ENCODE peak calls at places on chromosomes 16 and 17, in four cellular contexts. Y is LNCaP clone FGC; J is neural progenitor cell; T is CD8-positive, alpha-beta T cell. P is an unnamed sample.

GRCh38 chr17:6465206-6466003 is 21.1 kb downstream of the PIMREG start:
- DNase-seq in Y (no peak), J (no peak), T (no peak), P (no peak)

GRCh38 chr17:38893113-38893512 is 23.3 kb downstream of the LASP1 start:
- DNase-seq in Y (no peak), J (no peak), T (no peak), P (no peak)

GRCh38 chr17:46811978-46812583 is 6.4 kb downstream of the WNT3 start:
- DNase-seq in Y (no peak), J (peak), T (no peak), P (no peak)

GRCh38 chr16:75580-76501 is 2.2 kb upstream of the MPG start:
- DNase-seq in Y (no peak), J (peak), T (no peak), P (no peak)

GRCh38 chr17:15882058-15882720 is 62.7 kb upstream of the ADORA2B start:
- DNase-seq in Y (no peak), J (peak), T (no peak), P (no peak)

GRCh38 chr17:27089929-27090247 is 204.0 kb upstream of the WSB1 start:
- DNase-seq in Y (no peak), J (no peak), T (no peak), P (no peak)

GRCh38 chr17:1050246-1050995 is 53.5 kb downstream of the TIMM22 start:
- DNase-seq in Y (no peak), J (no peak), T (no peak), P (no peak)

GRCh38 chr17:17819561-17819995 is 17.2 kb downstream of the SREBF1 start:
- DNase-seq in Y (peak), J (no peak), T (peak), P (no peak)

GRCh38 chr17:28925912-28926365 is 23.1 kb upstream of the DHRS13 start:
- DNase-seq in Y (no peak), J (no peak), T (peak), P (no peak)

GRCh38 chr17:55496094-55496881 is 15.0 kb downstream of the SMIM36 start:
- DNase-seq in Y (no peak), J (no peak), T (no peak), P (no peak)

GRCh38 chr16:760498-761343 is at the start of gene MSLN:
- DNase-seq in Y (no peak), J (no peak), T (no peak), P (no peak)

GRCh38 chr17:75031972-75032895 is 14.5 kb downstream of the ATP5PD start:
- DNase-seq in Y (no peak), J (peak), T (peak), P (no peak)

GRCh38 chr17:42683407-42684031 is 1.2 kb downstream of the CNTNAP1 start:
- DNase-seq in Y (no peak), J (peak), T (peak), P (no peak)

GRCh38 chr17:80109066-80109618 is 7.8 kb downstream of the GAA start:
- DNase-seq in Y (no peak), J (no peak), T (no peak), P (no peak)

DNA sequence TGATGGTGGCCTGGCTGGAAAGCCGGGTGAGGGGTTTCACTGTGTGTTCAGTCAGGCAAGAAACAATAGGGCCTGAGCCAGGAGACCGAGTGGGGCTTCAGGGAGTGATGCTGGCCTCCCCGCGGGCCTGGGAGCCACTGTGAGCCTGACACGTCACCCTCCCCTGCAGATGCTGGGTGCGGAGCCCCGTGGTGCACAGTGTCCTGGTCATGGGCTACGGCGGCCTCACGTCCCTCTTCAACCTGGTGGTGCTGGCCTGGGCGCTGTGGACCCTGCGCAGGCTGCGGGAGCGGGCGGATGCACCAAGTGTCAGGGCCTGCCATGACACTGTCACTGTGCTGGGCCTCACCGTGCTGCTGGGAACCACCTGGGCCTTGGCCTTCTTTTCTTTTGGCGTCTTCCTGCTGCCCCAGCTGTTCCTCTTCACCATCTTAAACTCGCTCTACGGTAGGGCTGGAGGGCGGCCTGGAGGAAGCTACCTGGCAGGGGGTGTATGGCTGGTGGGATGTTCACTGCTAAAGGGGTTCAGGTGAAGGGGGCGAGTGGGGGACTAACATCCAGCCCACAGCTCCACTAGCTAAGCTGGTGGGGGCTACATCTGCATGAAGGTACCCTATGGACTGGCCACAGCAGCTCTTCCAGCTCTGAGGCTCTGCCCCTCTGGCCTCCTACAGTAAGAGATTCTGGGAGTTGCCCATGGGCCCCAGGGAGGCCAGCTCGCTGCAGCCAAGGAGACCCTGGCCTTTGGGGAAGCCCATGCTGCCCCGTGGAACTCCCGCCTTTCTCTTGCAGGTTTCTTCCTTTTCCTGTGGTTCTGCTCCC is 32.4 kb downstream of the ADGRG5 start:
- DNase-seq in Y (no peak), J (no peak), T (no peak), P (no peak)
- TF ChIP-seq CTCF in Y (no peak), J (no peak), T (no peak), P (no peak)

DNA sequence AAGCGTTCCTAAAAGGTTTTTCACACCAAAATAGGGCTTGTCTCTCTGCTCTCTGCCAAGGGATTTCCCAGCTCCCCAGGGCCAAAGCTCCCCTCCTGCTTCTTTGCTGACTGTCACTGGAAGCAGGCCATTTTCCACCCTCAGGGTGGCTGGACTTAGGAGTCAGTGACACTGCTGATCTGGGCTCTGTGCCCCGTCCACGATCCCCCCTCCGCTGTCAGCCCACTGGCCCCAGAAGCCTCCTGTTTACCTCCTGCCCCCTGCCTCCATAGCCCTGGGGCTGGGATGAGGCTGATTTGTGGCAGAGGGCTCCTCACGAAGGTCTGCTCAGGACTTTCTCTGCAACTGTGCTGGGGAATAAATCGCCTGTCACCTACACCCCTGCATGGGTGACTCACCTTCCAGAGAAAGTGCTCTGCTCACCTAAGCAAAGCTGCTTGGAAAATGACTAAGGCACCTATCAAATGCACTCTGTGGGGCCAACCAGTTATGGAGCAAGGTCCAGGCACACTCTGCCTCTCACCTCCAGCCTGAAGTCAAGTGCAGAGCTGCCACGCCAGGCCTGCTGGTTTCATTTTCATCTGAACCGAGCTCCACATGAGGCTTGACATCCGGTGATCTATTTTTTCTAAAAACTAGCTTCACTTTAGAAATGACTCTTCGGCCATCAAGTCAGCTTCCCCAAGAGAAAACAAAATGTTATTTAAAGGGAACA is 4.9 kb downstream of the MAP3K14 start:
- DNase-seq in Y (no peak), J (no peak), T (peak), P (peak)
- H3K4me3 ChIP-seq in Y (no peak), J (no peak), T (peak), P (peak)

DNA sequence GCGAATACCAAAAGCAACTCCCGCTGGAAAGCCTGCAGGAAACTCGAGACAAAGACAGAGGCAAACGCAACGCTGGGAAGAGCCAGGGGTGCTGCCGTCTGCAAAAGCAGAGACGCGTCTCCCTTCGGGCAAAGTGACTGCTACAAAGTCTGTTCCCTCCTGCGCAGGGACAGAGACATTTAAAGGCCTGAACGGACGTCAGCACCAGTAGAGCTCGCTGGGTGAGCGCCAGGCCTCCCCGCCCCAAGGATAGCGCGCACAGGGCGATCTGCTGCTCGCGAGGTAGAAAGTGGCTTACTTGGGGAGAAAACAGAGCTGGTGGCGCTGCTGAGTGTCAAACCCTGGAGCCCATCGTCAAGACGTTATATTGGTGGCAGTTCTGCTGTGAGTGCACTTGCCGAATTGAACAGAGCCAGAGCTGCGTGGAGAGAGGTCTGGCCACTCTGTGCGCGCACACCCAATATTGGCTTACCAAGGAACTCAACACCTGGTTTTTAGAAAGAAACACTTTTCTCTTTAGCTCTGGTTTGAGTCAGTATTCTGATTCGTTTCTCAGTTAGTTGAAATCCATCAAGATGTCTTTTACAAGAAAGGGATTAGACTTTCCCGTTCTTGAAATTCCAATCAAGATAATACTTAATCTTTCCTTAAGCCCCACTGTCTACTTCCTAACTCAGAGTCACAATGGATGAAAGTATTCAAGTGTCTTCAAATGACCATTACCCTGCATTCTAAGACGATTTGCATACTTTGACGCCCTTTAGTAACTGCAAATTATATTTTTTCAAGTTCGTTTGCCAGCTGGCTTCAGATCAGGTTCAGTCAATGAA is 190.1 kb downstream of the USP22 start:
- DNase-seq in Y (no peak), J (peak), T (no peak), P (no peak)
- TF ChIP-seq CTCF in Y (no peak), J (peak), T (no peak), P (no peak)

GRCh38 chr17:49210158-49211029 is at the start of the genes ABI3 and GNGT2:
- DNase-seq in Y (no peak), J (no peak), T (peak), P (peak)
- H3K4me3 ChIP-seq in Y (no peak), J (no peak), T (peak), P (peak)

GRCh38 chr17:12089809-12090384 is 69.2 kb downstream of the MAP2K4 start:
- DNase-seq in Y (no peak), J (no peak), T (no peak), P (no peak)

GRCh38 chr17:12088035-12088434 is 67.4 kb downstream of the MAP2K4 start:
- DNase-seq in Y (no peak), J (no peak), T (no peak), P (no peak)

GRCh38 chr17:12081720-12082119 is 61.0 kb downstream of the MAP2K4 start:
- DNase-seq in Y (no peak), J (no peak), T (no peak), P (no peak)

DNA sequence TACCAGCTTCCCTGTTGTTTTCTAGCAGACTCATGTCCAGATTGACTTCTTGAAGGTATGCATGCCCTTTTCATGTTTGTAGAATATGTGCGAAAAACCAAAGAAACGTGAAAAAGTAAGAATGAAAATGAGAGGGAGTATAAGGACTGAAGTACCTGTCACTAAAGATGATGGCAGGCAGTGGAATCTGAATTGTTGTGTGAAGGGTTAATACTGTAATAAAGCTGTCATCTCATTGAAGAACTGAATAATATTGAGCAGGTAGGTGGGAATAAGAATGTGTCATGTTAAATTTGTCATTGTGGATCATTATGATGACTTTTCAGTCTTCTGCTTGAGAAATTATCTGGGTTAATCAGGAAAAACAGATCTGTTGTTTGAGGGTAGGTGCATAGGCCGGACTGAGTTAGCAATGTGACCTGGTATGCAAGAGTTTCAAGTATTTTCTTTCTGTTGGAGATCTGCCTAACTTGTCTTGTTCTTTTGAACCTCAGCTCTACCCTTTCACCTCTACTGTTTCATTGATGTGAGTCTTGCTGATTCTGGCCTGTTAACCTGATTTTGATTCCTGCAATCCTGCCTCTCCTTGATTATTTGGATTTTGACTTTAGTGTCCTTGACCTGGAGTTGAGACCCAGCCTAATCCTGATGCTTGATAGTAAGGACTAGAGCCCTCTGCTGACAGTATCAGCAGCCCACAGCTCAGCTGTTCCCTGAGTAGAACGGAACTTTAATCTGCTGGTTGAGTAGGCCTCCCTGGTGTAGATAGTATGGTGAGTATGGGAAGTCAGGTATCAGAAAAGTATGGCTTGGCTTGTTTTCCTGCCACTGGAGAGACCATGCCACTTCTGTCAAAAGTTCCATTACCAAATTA is 64.6 kb downstream of the MAP2K4 start:
- DNase-seq in Y (no peak), J (no peak), T (no peak), P (no peak)
- TF ChIP-seq CTCF in Y (no peak), J (no peak), T (no peak), P (no peak)

GRCh38 chr16:28567292-28567691 is 13.6 kb downstream of the SGF29 start:
- DNase-seq in Y (no peak), J (no peak), T (no peak), P (no peak)
- H3K4me3 ChIP-seq in Y (no peak), J (no peak), T (no peak), P (no peak)

GRCh38 chr16:66751135-66751991 is at the start of gene DYNC1LI2:
- DNase-seq in Y (no peak), J (peak), T (peak), P (no peak)
- TF ChIP-seq CTCF in Y (peak), J (peak), T (peak), P (peak)